ENCODE peak calls at places on chromosomes 13 and 19, in eight cellular contexts. F is IMR-90, J is cardiac muscle cell, Y is sigmoid colon, G is psoas muscle, N is astrocyte, I is thoracic aorta, H is fibroblast of lung. V is an unnamed sample.

GRCh38 chr13:94239135-94239534 is 240.3 kb downstream of the DCT start:
- DNase-seq in G (no peak), H (peak; percentile 26), I (no peak), F (peak; percentile 87), Y (no peak), N (peak; percentile 87), J (no peak), V (peak; percentile 47)

GRCh38 chr19:16066611-16067104 is 9.6 kb upstream of the TPM4 start:
- DNase-seq in N (peak; percentile 69), F (peak; percentile 76), J (no peak), H (peak; percentile 77), I (no peak), Y (no peak), G (no peak), V (no peak)

GRCh38 chr13:78787189-78787588 is 128.2 kb upstream of the OBI1 start:
- DNase-seq in N (no peak), H (peak; percentile 1), J (no peak), Y (no peak), F (no peak), I (no peak), G (no peak), V (no peak)

GRCh38 chr19:40599331-40600085 is 1.7 kb upstream of the LTBP4 start:
- DNase-seq in G (peak; percentile 60), Y (no peak), I (no peak), H (peak; percentile 29), J (no peak), N (no peak), F (no peak), V (no peak)

GRCh38 chr13:96822900-96823299 is 171.4 kb downstream of the OXGR1 start:
- DNase-seq in F (no peak), J (peak; percentile 42), G (no peak), H (peak; percentile 7), N (no peak), Y (no peak), I (no peak), V (no peak)

GRCh38 chr19:7140137-7140536 is 70.6 kb downstream of the ZNF557 start:
- DNase-seq in G (no peak), I (no peak), F (no peak), N (no peak), J (no peak), Y (peak; percentile 7), H (no peak), V (no peak)

GRCh38 chr19:46297700-46298476 is 1.0 kb downstream of the HIF3A start:
- DNase-seq in H (peak; percentile 92), J (no peak), N (no peak), I (peak; percentile 47), G (peak; percentile 91), Y (peak; percentile 97), F (no peak), V (no peak)

GRCh38 chr13:73702419-73703071 is 431.7 kb downstream of the KLF12 start:
- DNase-seq in G (no peak), F (no peak), H (no peak), J (peak; percentile 19), N (no peak), Y (no peak), I (no peak), V (no peak)

GRCh38 chr19:8577741-8578140 is 499 bp upstream of the MYO1F start:
- DNase-seq in G (no peak), Y (no peak), N (no peak), F (no peak), J (no peak), I (no peak), H (no peak), V (no peak)

GRCh38 chr19:8576273-8576993 is 809 bp downstream of the MYO1F start:
- DNase-seq in J (no peak), Y (no peak), G (no peak), H (no peak), I (no peak), F (no peak), N (no peak), V (no peak)

GRCh38 chr19:8578642-8579265 is 1.5 kb upstream of the MYO1F start:
- DNase-seq in N (no peak), H (peak; percentile 57), G (peak; percentile 80), F (peak; percentile 53), I (peak; percentile 40), Y (peak; percentile 82), J (peak; percentile 85), V (no peak)

GRCh38 chr19:8575467-8575997 is 1.7 kb downstream of the MYO1F start:
- DNase-seq in F (peak; percentile 35), J (no peak), I (no peak), G (no peak), Y (no peak), H (peak; percentile 22), N (peak; percentile 65), V (no peak)

GRCh38 chr19:8577247-8577646 is at the start of gene MYO1F:
- DNase-seq in J (no peak), Y (peak; percentile 78), F (no peak), N (no peak), I (no peak), G (peak; percentile 70), H (no peak), V (no peak)
- H3K4me3 ChIP-seq in J (no peak within 1 kb of the TSS), Y (peak within 1 kb of the TSS; percentile 30), F (no peak within 1 kb of the TSS), N (no peak within 1 kb of the TSS), I (peak within 1 kb of the TSS; percentile 62), G (peak within 1 kb of the TSS; percentile 46), H (no peak within 1 kb of the TSS), V (no peak within 1 kb of the TSS)

GRCh38 chr19:44305457-44305856 is 632 bp upstream of the ZNF235 start:
- DNase-seq in I (no peak), J (no peak), G (no peak), Y (no peak), N (no peak), F (no peak), H (no peak), V (no peak)

GRCh38 chr19:44304659-44305193 is at the start of gene ZNF235:
- DNase-seq in G (peak; percentile 96), Y (peak; percentile 95), J (peak; percentile 93), F (peak; percentile 99), H (peak; percentile 98), N (peak; percentile 98), I (peak; percentile 82), V (peak; percentile 93)

GRCh38 chr19:44306283-44306682 is 1.5 kb upstream of the ZNF235 start:
- DNase-seq in G (no peak), J (no peak), Y (no peak), N (no peak), I (no peak), H (no peak), F (no peak), V (no peak)

GRCh38 chr19:44303976-44304568 is 753 bp downstream of the ZNF235 start:
- DNase-seq in N (peak; percentile 37), J (peak; percentile 30), F (peak; percentile 3), I (no peak), H (no peak), Y (no peak), G (no peak), V (no peak)

DNA sequence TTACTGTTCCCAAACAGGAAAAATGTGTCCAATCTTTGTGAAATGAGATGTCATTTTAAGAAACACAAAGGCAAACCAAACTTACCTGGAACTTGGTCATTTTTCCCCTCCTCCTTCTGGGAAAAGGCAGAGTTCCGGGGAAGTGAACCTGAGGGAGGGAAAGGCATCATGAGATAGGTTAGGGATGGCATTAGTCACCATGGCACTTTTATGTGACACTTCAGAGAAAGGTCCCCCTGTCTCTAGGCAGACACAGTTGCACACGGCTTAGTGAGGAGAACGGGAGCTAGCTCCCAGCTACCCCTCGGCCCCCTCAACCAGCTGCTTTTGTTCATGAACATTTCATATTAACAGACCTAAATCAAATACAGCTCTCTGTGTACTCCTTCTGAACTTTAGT is 1.5 kb downstream of the ZNF235 start:
- DNase-seq in J (no peak), H (no peak), Y (no peak), F (no peak), I (no peak), G (no peak), N (no peak), V (no peak)
- TF ChIP-seq CTCF in J (no peak), H (no peak), Y (no peak), F (no peak), I (no peak), G (no peak), N (no peak), V (no peak)

DNA sequence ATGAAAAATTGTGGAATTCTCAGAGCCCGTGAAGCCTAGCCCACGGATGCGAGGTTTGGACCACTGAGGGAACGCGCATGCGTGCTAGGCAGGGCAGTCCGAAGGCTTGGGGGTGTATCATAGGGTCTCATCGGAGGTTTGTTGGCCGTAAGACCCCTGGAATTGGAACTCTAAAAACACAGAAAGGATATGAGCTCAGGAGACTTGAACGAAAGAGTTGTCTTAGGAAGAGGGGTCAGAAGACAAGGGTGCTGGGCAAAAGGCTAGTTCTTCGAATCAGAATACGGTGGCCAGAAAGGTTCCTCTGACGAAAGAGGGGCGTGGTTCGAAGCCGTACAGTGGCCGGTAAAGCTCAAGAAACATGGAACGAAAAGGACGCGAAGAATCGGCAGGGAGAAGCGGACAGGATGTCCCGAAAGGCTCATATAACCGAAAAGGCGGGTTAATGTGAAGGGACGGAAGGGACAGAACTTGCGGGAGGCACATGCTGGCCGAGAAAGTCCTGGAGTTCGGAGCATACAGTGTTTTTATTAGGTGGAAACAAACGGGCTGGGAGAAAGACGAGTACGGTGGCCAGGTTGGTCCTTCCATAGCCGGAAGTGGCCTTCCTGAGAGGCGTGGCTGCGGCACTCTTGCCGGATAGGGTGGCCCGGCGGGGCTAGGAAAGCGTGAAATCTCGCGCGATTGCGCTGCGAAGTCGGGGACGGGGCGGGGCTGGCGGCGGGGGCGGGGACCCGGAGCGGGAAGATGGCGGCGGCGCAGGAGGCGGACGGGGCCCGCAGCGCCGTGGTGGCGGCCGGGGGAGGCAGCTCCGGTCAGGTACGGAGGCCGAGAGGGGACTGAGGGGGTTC is at the start of gene CLPTM1:
- DNase-seq in F (peak; percentile 97), H (peak; percentile 98), J (peak; percentile 98), Y (peak; percentile 98), I (peak; percentile 87), N (peak; percentile 94), G (peak; percentile 99), V (peak; percentile 82)
- H3K36me3 ChIP-seq in F (peaks cover 5% of the 10 kb centered on the region), H (no peaks in the 10 kb centered on the region), J (peaks cover 3% of the 10 kb centered on the region), Y (no peaks in the 10 kb centered on the region), I (peaks cover 4% of the 10 kb centered on the region), N (no peaks in the 10 kb centered on the region), G (no peaks in the 10 kb centered on the region), V (no peaks in the 10 kb centered on the region)

GRCh38 chr19:28495046-28495445 is 717.9 kb downstream of the UQCRFS1 start:
- DNase-seq in J (no peak), Y (no peak), N (peak; percentile 31), H (no peak), G (no peak), F (no peak), I (no peak), V (no peak)

GRCh38 chr19:28492616-28493015 is 720.3 kb downstream of the UQCRFS1 start:
- DNase-seq in I (no peak), J (no peak), N (no peak), H (no peak), F (no peak), Y (peak; percentile 27), G (no peak), V (no peak)

GRCh38 chr19:28493881-28494280 is 719.1 kb downstream of the UQCRFS1 start:
- DNase-seq in N (no peak), Y (peak; percentile 19), I (no peak), F (no peak), H (no peak), J (no peak), G (no peak), V (no peak)

GRCh38 chr19:28492201-28492600 is 720.8 kb downstream of the UQCRFS1 start:
- DNase-seq in G (no peak), Y (no peak), N (no peak), H (no peak), I (no peak), F (no peak), J (no peak), V (no peak)

DNA sequence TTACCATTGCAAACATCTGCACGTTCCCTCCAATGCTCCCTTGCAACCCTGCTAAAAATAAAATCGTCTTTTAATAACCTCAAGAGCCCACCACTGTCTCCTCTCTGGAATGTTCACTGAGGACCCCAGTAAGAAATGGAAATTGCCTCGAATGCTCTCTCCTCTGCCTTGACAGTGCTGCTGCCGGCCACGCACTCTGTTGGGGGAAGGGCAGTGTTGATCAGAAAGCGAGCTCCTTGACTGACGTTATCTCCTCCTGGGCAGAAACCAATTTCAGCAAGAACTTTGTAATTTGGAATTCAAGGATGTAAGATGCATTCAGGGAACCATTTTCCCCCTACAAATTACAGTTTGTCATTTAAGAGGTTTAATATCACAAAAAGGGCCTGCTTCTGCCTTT is 718.5 kb downstream of the UQCRFS1 start:
- DNase-seq in Y (peak; percentile 18), F (no peak), N (no peak), J (no peak), G (no peak), H (no peak), I (no peak), V (no peak)
- H3K4me3 ChIP-seq in Y (no peak overlapping the region), F (no peak overlapping the region), N (no peak overlapping the region), J (no peak overlapping the region), G (no peak overlapping the region), H (no peak overlapping the region), I (no peak overlapping the region), V (no peak overlapping the region)